ENCODE peak calls at places on chromosomes 12 and 14, in eight cellular contexts. X is MCF 10A; C is GM12865; J is A673; F is activated CD8-positive, alpha-beta T cell treated with anti-CD3 and anti-CD28 coated beads for 36 hours; I is AG04449; G is hepatocyte; K is lower lobe of right lung. T is an unnamed sample.

GRCh38 chr12:44019118-44019517 is 183.2 kb downstream of the TMEM117 start:
- DNase-seq in I (no peak), F (no peak), K (no peak), C (no peak), G (no peak), J (peak; percentile 34), X (no peak), T (no peak)

GRCh38 chr12:92649511-92650227 is 53.1 kb upstream of the PLEKHG7 start:
- DNase-seq in C (peak; percentile 89), F (peak; percentile 71), K (no peak), J (peak; percentile 76), G (peak; percentile 80), X (peak; percentile 88), I (peak; percentile 60), T (peak; percentile 77)

GRCh38 chr14:47154276-47154797 is 502.8 kb upstream of the RPL10L start:
- DNase-seq in X (no peak), G (no peak), F (no peak), K (no peak), I (no peak), J (no peak), C (no peak), T (no peak)

GRCh38 chr12:27425306-27425705 is 21.2 kb upstream of the SMCO2 start:
- DNase-seq in F (no peak), X (no peak), G (no peak), I (no peak), C (no peak), K (no peak), J (no peak), T (no peak)

GRCh38 chr14:74309125-74309654 is 6.5 kb upstream of the ABCD4 start:
- DNase-seq in J (no peak), X (no peak), K (no peak), G (no peak), I (no peak), C (no peak), F (no peak), T (no peak)

GRCh38 chr12:95718001-95718400 is 72.6 kb downstream of the NTN4 start:
- DNase-seq in J (no peak), F (no peak), G (no peak), C (no peak), X (no peak), K (no peak), I (no peak), T (no peak)

GRCh38 chr12:131011165-131012079 is 57.7 kb downstream of the ADGRD1 start:
- DNase-seq in C (no peak), K (peak; percentile 41), G (no peak), F (no peak), X (no peak), I (no peak), J (no peak), T (peak; percentile 71)

GRCh38 chr12:76922821-76923315 is 44.0 kb upstream of the CSRP2 start:
- DNase-seq in J (no peak), F (no peak), K (no peak), I (no peak), G (no peak), X (no peak), C (no peak), T (no peak)

GRCh38 chr12:55700255-55701018 is 7.3 kb downstream of the ITGA7 start:
- DNase-seq in X (peak; percentile 81), J (no peak), G (no peak), K (no peak), I (no peak), C (no peak), F (no peak), T (no peak)

GRCh38 chr12:44000309-44000952 is 164.6 kb downstream of the TMEM117 start:
- DNase-seq in G (peak; percentile 66), J (peak; percentile 87), F (peak; percentile 31), C (peak; percentile 69), K (no peak), I (no peak), X (peak; percentile 76), T (no peak)

GRCh38 chr14:64422753-64423152 is 34.6 kb downstream of the MTHFD1 start:
- DNase-seq in X (no peak), K (no peak), J (no peak), C (no peak), G (no peak), F (no peak), I (no peak), T (no peak)

GRCh38 chr12:120230974-120231315 is 30.0 kb upstream of the RPLP0 start:
- DNase-seq in C (no peak), K (no peak), X (no peak), J (no peak), G (no peak), F (no peak), I (no peak), T (no peak)

GRCh38 chr12:120229583-120230325 is 28.8 kb upstream of the RPLP0 start:
- DNase-seq in K (peak; percentile 54), G (peak; percentile 63), I (no peak), X (peak; percentile 89), C (no peak), F (no peak), J (peak; percentile 63), T (no peak)

GRCh38 chr12:120230326-120230973 is 29.5 kb upstream of the RPLP0 start:
- DNase-seq in I (peak; percentile 80), G (peak; percentile 94), K (peak; percentile 52), X (peak; percentile 86), C (no peak), F (no peak), J (peak; percentile 90), T (peak; percentile 61)

GRCh38 chr12:120229071-120229582 is 28.2 kb upstream of the RPLP0 start:
- DNase-seq in K (no peak), C (no peak), J (peak; percentile 70), G (peak; percentile 93), X (no peak), I (no peak), F (peak; percentile 24), T (no peak)

DNA sequence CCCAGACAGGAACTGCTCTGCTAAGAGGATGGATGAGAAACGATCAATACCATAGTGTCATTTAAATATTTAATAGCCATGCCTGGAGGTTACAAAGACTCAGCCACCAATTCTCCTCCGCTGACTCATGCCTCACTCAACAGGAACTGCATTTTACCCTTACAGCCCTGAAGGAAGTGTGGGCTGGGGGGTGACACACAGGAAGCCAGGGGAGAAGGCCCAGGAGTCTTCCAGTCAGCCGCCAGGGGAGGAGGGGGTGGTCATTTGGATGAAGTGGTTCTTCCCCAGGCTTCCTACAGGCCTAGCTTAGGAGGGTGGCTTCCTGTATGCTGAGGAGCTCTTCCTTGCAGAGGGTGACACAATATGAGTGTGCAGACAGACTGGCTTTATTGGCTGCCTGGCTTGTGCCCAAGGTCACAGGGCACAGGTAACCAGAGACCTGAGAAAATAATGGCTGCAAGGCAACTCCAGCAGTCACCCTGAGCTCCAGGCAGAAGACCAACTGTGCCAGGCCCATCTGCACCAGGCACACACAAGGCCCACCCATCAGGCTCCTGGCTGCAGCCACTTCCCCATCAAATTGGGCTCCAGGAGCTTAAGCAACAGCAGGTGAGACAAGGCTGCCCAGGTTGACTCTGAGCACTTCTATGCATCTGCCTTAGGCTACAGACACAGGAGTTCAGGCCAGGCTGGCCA is 30.6 kb upstream of the RPLP0 start:
- DNase-seq in G (peak; percentile 78), F (peak; percentile 91), J (peak; percentile 94), I (peak; percentile 67), C (no peak), K (peak; percentile 68), X (peak; percentile 97), T (no peak)
- TF ChIP-seq CTCF in G (no peak), F (peak; percentile 27), J (no peak), I (peak; percentile 35), C (no peak), K (peak; percentile 6), X (no peak), T (no peak)

GRCh38 chr14:54814076-54814475 is 88.5 kb downstream of the GCH1 start:
- DNase-seq in C (peak; percentile 35), I (no peak), K (no peak), X (no peak), J (peak; percentile 52), G (no peak), F (peak; percentile 70), T (no peak)
- TF ChIP-seq CTCF in C (peak; percentile 33), I (no peak), K (no peak), X (peak; percentile 25), J (peak; percentile 51), G (no peak), F (peak; percentile 51), T (no peak)

GRCh38 chr12:124264089-124264795 is 30.7 kb upstream of the RFLNA start:
- DNase-seq in X (no peak), K (no peak), C (no peak), F (no peak), I (no peak), J (no peak), G (no peak), T (no peak)

GRCh38 chr12:124259168-124260066 is 35.5 kb upstream of the RFLNA start:
- DNase-seq in J (peak; percentile 10), I (no peak), F (no peak), C (no peak), K (no peak), X (no peak), G (no peak), T (no peak)

GRCh38 chr12:124267205-124267778 is 27.6 kb upstream of the RFLNA start:
- DNase-seq in K (no peak), I (no peak), J (no peak), C (no peak), X (no peak), G (no peak), F (no peak), T (no peak)

GRCh38 chr12:124264879-124265278 is 30.0 kb upstream of the RFLNA start:
- DNase-seq in F (no peak), G (no peak), K (no peak), J (no peak), I (no peak), X (no peak), C (no peak), T (no peak)

GRCh38 chr12:124261885-124262284 is 33.0 kb upstream of the RFLNA start:
- DNase-seq in K (no peak), X (no peak), G (no peak), C (no peak), F (no peak), I (no peak), J (no peak), T (no peak)
- TF ChIP-seq CTCF in K (no peak), X (no peak), G (no peak), C (no peak), F (no peak), I (no peak), J (no peak), T (no peak)

GRCh38 chr12:10363665-10363921 is 26.2 kb downstream of the KLRK1 start:
- DNase-seq in G (no peak), X (no peak), I (no peak), C (no peak), F (peak; percentile 51), J (no peak), K (no peak), T (no peak)

GRCh38 chr12:10363922-10364838 is 25.7 kb downstream of the KLRK1 start:
- DNase-seq in G (peak; percentile 60), I (no peak), J (peak; percentile 48), X (peak; percentile 70), C (peak; percentile 89), F (peak; percentile 60), K (no peak), T (peak; percentile 57)

GRCh38 chr12:10364839-10365681 is 24.8 kb downstream of the KLRK1 start:
- DNase-seq in C (peak; percentile 81), F (peak; percentile 83), X (peak; percentile 83), J (peak; percentile 73), G (peak; percentile 89), I (no peak), K (peak; percentile 52), T (peak; percentile 71)

GRCh38 chr12:10366875-10367274 is 23.0 kb downstream of the KLRK1 start:
- DNase-seq in X (peak; percentile 54), F (no peak), G (peak; percentile 42), C (no peak), J (peak; percentile 29), K (no peak), I (no peak), T (no peak)

GRCh38 chr12:10365716-10366433 is 24.0 kb downstream of the KLRK1 start:
- DNase-seq in G (no peak), J (no peak), F (no peak), I (no peak), C (no peak), X (no peak), K (no peak), T (no peak)
- TF ChIP-seq CTCF in G (no peak), J (peak; percentile 16), F (no peak), I (no peak), C (no peak), X (no peak), K (peak; percentile 21), T (peak; percentile 26)

T was measured in tibial nerve.